ENCODE peak calls at places on chromosomes 11 and 22, in four cellular contexts. W is GM12865; O is stimulated activated CD8-positive, alpha-beta memory T cell treated with anti-CD3 and anti-CD28 coated beads, Interleukin-15, amount 100 ng/mL, for 48 hours; I is left cardiac atrium. S is an unnamed sample.

GRCh38 chr11:12287374-12288211 is 89.8 kb upstream of the PARVA start:
- DNase-seq in I (peak; percentile 81), W (peak; percentile 66), O (no peak), S (peak; percentile 94)

GRCh38 chr11:1092919-1093318 is 18.2 kb downstream of the MUC2 start:
- DNase-seq in W (no peak), I (no peak), O (no peak), S (no peak)

GRCh38 chr11:22730319-22730718 is 63.9 kb downstream of the GAS2 start:
- DNase-seq in I (no peak), W (peak; percentile 35), O (no peak), S (no peak)

GRCh38 chr11:120133216-120134105 is 4.5 kb downstream of the TRIM29 start:
- DNase-seq in W (no peak), I (no peak), O (no peak), S (peak; percentile 71)

GRCh38 chr22:38267086-38267485 is 5.7 kb downstream of the TMEM184B start:
- DNase-seq in W (no peak), I (peak; percentile 74), O (peak; percentile 29), S (no peak)

GRCh38 chr11:4606231-4607015 is 1.6 kb downstream of the TRIM68 start:
- DNase-seq in O (no peak), I (no peak), W (no peak), S (no peak)

GRCh38 chr11:107592813-107593212 is 1.9 kb downstream of the ELMOD1 start:
- DNase-seq in W (no peak), I (no peak), O (no peak), S (no peak)

GRCh38 chr11:79441159-79441875 is 487 bp upstream of the TENM4 start:
- DNase-seq in W (no peak), I (no peak), O (no peak), S (no peak)

GRCh38 chr11:64802370-64803162 is 448 bp downstream of the MAP4K2 start:
- DNase-seq in W (peak; percentile 65), O (no peak), I (no peak), S (no peak)

GRCh38 chr11:36090351-36091245 is 146.7 kb downstream of the LDLRAD3 start:
- DNase-seq in W (no peak), I (no peak), O (no peak), S (no peak)

GRCh38 chr11:94787798-94788197 is 19.6 kb downstream of the AMOTL1 start:
- DNase-seq in W (no peak), I (no peak), O (no peak), S (no peak)

GRCh38 chr11:33478111-33478573 is 221.0 kb downstream of the HIPK3 start:
- DNase-seq in I (no peak), O (no peak), W (peak; percentile 55), S (no peak)

GRCh38 chr22:43731986-43732385 is 80.1 kb downstream of the EFCAB6 start:
- DNase-seq in I (no peak), O (no peak), W (no peak), S (no peak)

GRCh38 chr11:65468874-65469333 is 29.9 kb upstream of the MALAT1 start:
- DNase-seq in I (no peak), W (peak; percentile 90), O (no peak), S (no peak)

GRCh38 chr11:2273311-2273710 is 2.9 kb upstream of the ASCL2 start:
- DNase-seq in I (no peak), O (no peak), W (no peak), S (no peak)

GRCh38 chr22:47850644-47851151 is 1088.2 kb downstream of the TBC1D22A start:
- DNase-seq in I (no peak), W (no peak), O (no peak), S (no peak)

GRCh38 chr11:28195449-28195848 is 87.3 kb downstream of the METTL15 start:
- DNase-seq in I (no peak), O (no peak), W (no peak), S (no peak)

GRCh38 chr11:32090774-32091370 is at the start of gene RCN1:
- DNase-seq in I (peak; percentile 79), O (peak; percentile 43), W (peak; percentile 69), S (peak; percentile 88)

GRCh38 chr11:48052183-48053040 is 72.1 kb downstream of the PTPRJ start:
- DNase-seq in O (no peak), I (no peak), W (no peak), S (no peak)

GRCh38 chr11:44624761-44625221 is 59.3 kb downstream of the CD82 start:
- DNase-seq in O (no peak), W (no peak), I (no peak), S (peak; percentile 35)

GRCh38 chr11:115624065-115624464 is 119.8 kb upstream of the CADM1 start:
- DNase-seq in O (no peak), W (no peak), I (no peak), S (no peak)